ENCODE peak calls at places on chromosomes 1 and 21, in six cellular contexts. Q is HFFc6, G is SHP77, A is brain pericyte, Y is H1, K is fibroblast of villous mesenchyme. E is an unnamed sample.

GRCh38 chr1:230375795-230376194 is 50.3 kb downstream of the PGBD5 start:
- DNase-seq in Q (no peak), G (no peak), A (no peak), Y (no peak), K (no peak), E (no peak)

GRCh38 chr1:65525297-65526048 is 105.0 kb downstream of the LEPR start:
- DNase-seq in Q (no peak), G (no peak), A (no peak), Y (no peak), K (no peak), E (no peak)

GRCh38 chr1:18879791-18880309 is 20.4 kb upstream of the TAS1R2 start:
- DNase-seq in Q (no peak), G (no peak), A (no peak), Y (no peak), K (no peak), E (no peak)

GRCh38 chr1:115175596-115175995 is 86.3 kb upstream of the TSPAN2 start:
- DNase-seq in Q (no peak), G (no peak), A (no peak), Y (no peak), K (no peak), E (no peak)

GRCh38 chr1:193448682-193449461 is 262.5 kb upstream of the B3GALT2 start:
- DNase-seq in Q (no peak), G (no peak), A (no peak), Y (no peak), K (no peak), E (no peak)

GRCh38 chr21:44531606-44532128 is 8.3 kb downstream of the KRTAP10-1 start:
- DNase-seq in Q (no peak), G (peak; percentile 24), A (no peak), Y (no peak), K (no peak), E (no peak)

GRCh38 chr1:81582467-81582986 is 218.2 kb upstream of the ADGRL2 start:
- DNase-seq in Q (no peak), G (no peak), A (no peak), Y (no peak), K (no peak), E (no peak)

GRCh38 chr1:211541715-211542477 is 37.1 kb downstream of the SLC30A1 start:
- DNase-seq in Q (no peak), G (no peak), A (no peak), Y (no peak), K (peak; percentile 14), E (no peak)

GRCh38 chr1:111968511-111968910 is 21.0 kb downstream of the KCND3 start:
- DNase-seq in Q (no peak), G (no peak), A (no peak), Y (no peak), K (no peak), E (no peak)

GRCh38 chr1:219749370-219749769 is 136.5 kb upstream of the ZC3H11B start:
- DNase-seq in Q (no peak), G (no peak), A (no peak), Y (no peak), K (no peak), E (no peak)

GRCh38 chr1:117436528-117436927 is 69.3 kb downstream of the MAN1A2 start:
- DNase-seq in Q (no peak), G (no peak), A (no peak), Y (no peak), K (peak; percentile 43), E (no peak)

GRCh38 chr1:155173478-155174333 is at the start of gene TRIM46:
- DNase-seq in Q (peak; percentile 40), G (peak; percentile 81), A (no peak), Y (no peak), K (peak; percentile 12), E (no peak)

GRCh38 chr1:37620707-37621106 is 14.0 kb downstream of the RSPO1 start:
- DNase-seq in Q (no peak), G (no peak), A (no peak), Y (no peak), K (peak; percentile 8), E (no peak)

GRCh38 chr1:94708299-94708685 is 111.9 kb upstream of the SLC44A3 start:
- DNase-seq in Q (no peak), G (no peak), A (no peak), Y (no peak), K (peak; percentile 26), E (no peak)

GRCh38 chr1:30616759-30617158 is 106.6 kb downstream of the MATN1 start:
- DNase-seq in Q (no peak), G (no peak), A (no peak), Y (no peak), K (no peak), E (no peak)

GRCh38 chr21:33127154-33127893 is 57.4 kb downstream of the OLIG1 start:
- DNase-seq in Q (peak; percentile 54), G (peak; percentile 19), A (peak; percentile 8), Y (no peak), K (peak; percentile 66), E (peak; percentile 36)

GRCh38 chr1:199854681-199855321 is 172.7 kb upstream of the NR5A2 start:
- DNase-seq in Q (no peak), G (no peak), A (no peak), Y (no peak), K (no peak), E (no peak)